ENCODE peak calls at places on chromosomes 2 and 18, in ten cellular contexts. H, F, C, Y, K, G, E, P, T and Q are unnamed samples.

GRCh38 chr2:203446071-203446481 is 89.0 kb downstream of the RAPH1 start:
- DNase-seq in C (no peak), E (no peak), P (no peak), H (no peak), F (no peak), Y (no peak), G (no peak), K (no peak), T (no peak), Q (no peak)

GRCh38 chr2:182018218-182018617 is 32.6 kb downstream of the PPP1R1C start:
- DNase-seq in Y (no peak), C (no peak), K (no peak), P (no peak), T (no peak), H (no peak), G (no peak), E (no peak), F (no peak), Q (no peak)

GRCh38 chr18:50104421-50104820 is 90.5 kb downstream of the MYO5B start:
- DNase-seq in K (no peak), H (no peak), Y (no peak), E (no peak), G (no peak), C (no peak), P (no peak), F (no peak), T (no peak), Q (no peak)

GRCh38 chr2:219441451-219442205 is 7.0 kb downstream of the SPEG start:
- DNase-seq in F (no peak), Y (no peak), C (peak), G (peak), H (no peak), T (no peak), E (peak), K (no peak), P (peak), Q (peak)

GRCh38 chr2:201072201-201072530 is 365 bp downstream of the NDUFB3 start:
- DNase-seq in H (no peak), K (no peak), C (no peak), G (no peak), F (no peak), P (no peak), Y (no peak), T (no peak), E (no peak), Q (no peak)

GRCh38 chr2:106165064-106165463 is 29.0 kb downstream of the UXS1 start:
- DNase-seq in H (no peak), Y (no peak), K (no peak), G (no peak), P (no peak), E (no peak), F (no peak), T (no peak), C (no peak), Q (no peak)

GRCh38 chr18:63285332-63285731 is 34.2 kb downstream of the BCL2 start:
- DNase-seq in G (no peak), C (no peak), E (no peak), P (peak), T (no peak), Y (no peak), F (no peak), H (no peak), K (no peak), Q (no peak)

GRCh38 chr2:217956895-217957457 is 45.8 kb downstream of the TNS1 start:
- DNase-seq in Y (no peak), C (no peak), K (no peak), T (no peak), F (no peak), H (peak), P (peak), G (peak), E (no peak), Q (no peak)

GRCh38 chr18:13437801-13438506 is 219.4 kb downstream of the LDLRAD4 start:
- DNase-seq in P (peak), Y (no peak), E (no peak), F (no peak), T (no peak), G (no peak), H (no peak), K (no peak), C (no peak), Q (peak)

GRCh38 chr2:234981197-234982095 is 29.6 kb downstream of the SH3BP4 start:
- DNase-seq in F (peak), G (no peak), Y (peak), T (peak), H (peak), K (peak), E (no peak), P (peak), C (no peak), Q (peak)

GRCh38 chr2:31269087-31269486 is 35.1 kb downstream of the EHD3 start:
- DNase-seq in G (no peak), P (no peak), T (no peak), C (no peak), Y (no peak), H (no peak), F (no peak), E (no peak), K (no peak), Q (no peak)

GRCh38 chr2:169732583-169733358 is 861 bp upstream of the KLHL23 start:
- DNase-seq in T (no peak), C (no peak), Y (no peak), G (no peak), F (no peak), H (no peak), K (no peak), E (no peak), P (no peak), Q (no peak)

GRCh38 chr2:239881561-239882320 is 143.4 kb downstream of the NDUFA10 start:
- DNase-seq in G (no peak), F (peak), K (peak), E (no peak), T (no peak), Y (no peak), H (peak), P (no peak), C (no peak), Q (peak)

GRCh38 chr18:28357785-28358401 is 181.0 kb upstream of the CDH2 start:
- DNase-seq in H (no peak), P (no peak), T (no peak), E (no peak), C (no peak), G (no peak), F (no peak), K (no peak), Y (peak), Q (no peak)

GRCh38 chr2:236040600-236041328 is 127.4 kb downstream of the GBX2 start:
- DNase-seq in T (no peak), H (no peak), C (no peak), P (no peak), Y (no peak), E (no peak), K (no peak), G (no peak), F (no peak), Q (no peak)

DNA sequence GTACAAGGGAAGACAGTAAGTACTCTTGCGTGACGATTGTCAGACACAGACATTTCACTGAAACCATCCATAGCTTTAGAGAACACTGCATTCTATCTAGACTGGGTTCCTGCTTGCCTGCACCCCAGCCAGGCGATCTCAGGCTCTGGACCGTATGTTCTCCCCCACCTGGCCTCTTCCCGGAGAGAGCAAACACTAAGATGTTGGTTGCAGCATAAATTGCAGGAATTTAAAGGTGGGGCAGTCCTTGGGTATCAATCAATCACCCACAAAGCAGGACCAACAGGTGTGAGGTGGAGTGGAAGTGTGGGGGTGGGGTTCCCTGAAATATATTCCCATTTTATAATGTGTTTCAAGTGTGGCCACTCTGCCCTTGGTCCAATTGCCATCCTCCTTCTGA is 103.6 kb upstream of the TGFA start:
- DNase-seq in H (no peak), C (no peak), F (no peak), T (no peak), Y (no peak), E (no peak), P (no peak), G (no peak), K (no peak), Q (no peak)
- TF ChIP-seq POLR2A in H (no peak), C (no peak), F (no peak), T (no peak), Y (no peak), E (no peak), P (no peak), G (no peak), K (no peak), Q (no peak)

GRCh38 chr2:140657657-140658056 is 1473.2 kb downstream of the LRP1B start:
- DNase-seq in P (no peak), K (no peak), Y (no peak), T (no peak), E (no peak), H (no peak), G (no peak), C (no peak), F (no peak), Q (no peak)
- TF ChIP-seq POLR2A in P (no peak), K (no peak), Y (no peak), T (no peak), E (no peak), H (no peak), G (no peak), C (no peak), F (no peak), Q (no peak)

GRCh38 chr2:70248145-70248809 is at the start of gene TIA1:
- DNase-seq in K (peak), T (peak), F (peak), G (peak), C (peak), H (peak), E (peak), Y (peak), P (peak), Q (peak)
- TF ChIP-seq POLR2A in K (peak), T (peak), F (peak), G (peak), C (peak), H (peak), E (peak), Y (peak), P (peak), Q (no peak)

DNA sequence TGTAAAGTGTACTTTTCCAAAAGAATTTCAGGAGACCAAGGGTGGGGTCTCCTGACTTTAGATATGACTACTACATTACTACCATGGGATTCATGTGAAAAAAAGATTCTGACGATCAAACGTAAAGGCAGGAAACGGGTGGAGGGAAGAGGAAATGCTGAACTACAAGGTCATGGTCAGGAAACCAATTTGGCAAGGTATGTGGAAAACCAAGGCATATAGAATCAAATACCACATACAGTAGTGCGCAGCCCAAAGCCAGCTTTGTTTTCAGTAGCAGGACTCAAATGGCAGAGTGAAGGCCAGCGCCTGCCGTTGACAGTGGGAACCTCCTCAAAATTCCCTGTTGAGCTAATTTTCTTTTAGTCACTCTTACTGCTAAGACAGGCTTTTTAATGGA is 57.5 kb upstream of the SERTAD2 start:
- DNase-seq in T (no peak), G (no peak), Y (no peak), P (no peak), K (no peak), E (no peak), C (no peak), F (no peak), H (no peak), Q (no peak)
- TF ChIP-seq POLR2A in T (no peak), G (no peak), Y (no peak), P (no peak), K (no peak), E (no peak), C (no peak), F (no peak), H (no peak), Q (no peak)

DNA sequence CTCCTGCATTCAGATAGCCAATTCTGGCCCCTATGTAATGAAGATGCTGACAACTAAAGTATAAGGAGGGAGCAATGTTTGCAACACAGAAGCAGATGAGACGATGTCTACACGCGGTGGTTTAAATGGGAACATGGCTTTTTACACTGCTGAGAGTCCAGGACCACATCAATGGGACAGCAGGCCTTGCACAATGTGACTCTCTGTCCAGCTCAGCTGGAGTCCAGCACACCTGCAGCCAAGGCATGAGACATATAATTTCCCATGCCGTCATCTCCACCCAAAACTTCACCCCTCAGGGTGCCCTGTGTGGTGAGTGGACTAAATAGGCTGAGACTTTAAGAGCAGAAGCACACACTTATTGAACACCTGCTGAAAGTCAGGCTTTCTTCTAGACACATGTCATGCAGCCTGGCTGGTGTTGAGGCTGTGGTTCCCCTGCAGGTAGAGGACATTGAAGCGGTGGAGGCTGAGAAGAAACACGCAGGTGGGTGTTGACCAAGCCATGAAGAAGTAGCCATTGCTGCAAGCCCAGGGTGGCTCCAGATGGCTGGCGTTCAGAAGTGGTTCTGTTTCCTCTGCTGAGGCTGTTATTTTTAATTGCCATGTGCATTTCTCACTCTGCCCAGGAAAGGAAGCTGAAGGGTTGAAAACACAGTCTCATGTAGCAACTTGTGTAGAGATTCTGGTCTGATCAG is 345.6 kb downstream of the MYCN start:
- DNase-seq in T (no peak), E (no peak), F (no peak), Y (no peak), H (no peak), K (no peak), G (no peak), C (no peak), P (no peak), Q (no peak)
- TF ChIP-seq POLR2A in T (no peak), E (no peak), F (no peak), Y (no peak), H (no peak), K (no peak), G (no peak), C (no peak), P (no peak), Q (no peak)